ENCODE peak calls at places on chromosomes 4 and X, in eight cellular contexts. L is stomach; Z is CD4-positive, alpha-beta T cell; K is colonic mucosa; S is ascending aorta; I is heart left ventricle; T is lower lobe of right lung; Q is RWPE2. R is an unnamed sample.

GRCh38 chr4:146582864-146583263 is 55.8 kb upstream of the POU4F2 start:
- DNase-seq in L (no peak), Z (no peak), T (no peak), K (no peak), S (no peak), I (no peak), Q (no peak), R (no peak)

GRCh38 chr4:98509641-98510170 is 148.7 kb downstream of the TSPAN5 start:
- DNase-seq in S (no peak), K (no peak), I (no peak), Z (no peak), T (no peak), L (no peak), Q (no peak), R (no peak)

GRCh38 chr4:2364654-2365053 is 53.8 kb downstream of the ZFYVE28 start:
- DNase-seq in K (peak; percentile 28), Q (no peak), Z (peak; percentile 57), I (peak; percentile 57), L (peak; percentile 34), T (peak; percentile 68), S (peak; percentile 67), R (peak; percentile 49)

GRCh38 chrX:71928856-71929255 is 18.2 kb downstream of the NHSL2 start:
- DNase-seq in Z (no peak), I (no peak), T (no peak), Q (no peak), S (no peak), L (no peak), K (no peak), R (no peak)

GRCh38 chr4:94508841-94509240 is 57.1 kb downstream of the PDLIM5 start:
- DNase-seq in K (no peak), Z (no peak), T (no peak), L (no peak), Q (no peak), S (no peak), I (no peak), R (no peak)

GRCh38 chr4:31083451-31083850 is 363.3 kb downstream of the PCDH7 start:
- DNase-seq in K (no peak), Z (no peak), S (no peak), L (no peak), I (no peak), Q (no peak), T (no peak), R (no peak)

GRCh38 chrX:130874751-130875150 is 28.3 kb downstream of the ENOX2 start:
- DNase-seq in Q (no peak), Z (no peak), S (no peak), K (no peak), T (no peak), I (no peak), L (no peak), R (no peak)

GRCh38 chrX:42748067-42748850 is 29.7 kb downstream of the PPP1R2C start:
- DNase-seq in Q (no peak), Z (no peak), L (no peak), S (no peak), K (no peak), T (no peak), I (no peak), R (no peak)

GRCh38 chr4:183175631-183176232 is 76.7 kb downstream of the WWC2 start:
- DNase-seq in S (no peak), L (no peak), I (no peak), T (no peak), Z (no peak), Q (no peak), K (no peak), R (no peak)

GRCh38 chr4:38759077-38759789 is 23.6 kb downstream of the TLR10 start:
- DNase-seq in L (peak; percentile 52), Z (peak; percentile 37), S (peak; percentile 73), Q (no peak), K (peak; percentile 71), T (no peak), I (peak; percentile 63), R (peak; percentile 13)

GRCh38 chrX:40410859-40411258 is 169.9 kb upstream of the ATP6AP2 start:
- DNase-seq in Q (no peak), L (no peak), S (no peak), I (no peak), K (no peak), T (no peak), Z (no peak), R (no peak)

GRCh38 chr4:176360446-176360845 is 40.7 kb downstream of the SPCS3 start:
- DNase-seq in Q (no peak), I (no peak), L (no peak), K (no peak), Z (no peak), T (no peak), S (no peak), R (no peak)

GRCh38 chr4:83387922-83388676 is 53.5 kb upstream of the HPSE start:
- DNase-seq in Z (no peak), T (no peak), S (no peak), K (no peak), L (no peak), Q (no peak), I (no peak), R (no peak)

GRCh38 chr4:74624351-74625151 is 169.8 kb downstream of the BTC start:
- DNase-seq in K (no peak), Q (no peak), L (no peak), T (no peak), S (no peak), Z (no peak), I (no peak), R (no peak)

GRCh38 chrX:113741744-113742143 is 842.1 kb upstream of the HTR2C start:
- DNase-seq in Z (no peak), I (no peak), K (no peak), Q (no peak), T (no peak), L (no peak), S (no peak), R (no peak)

GRCh38 chr4:87868482-87868881 is 35.7 kb downstream of the MEPE start:
- DNase-seq in K (no peak), I (no peak), L (no peak), Q (no peak), T (no peak), S (no peak), Z (no peak), R (no peak)

GRCh38 chrX:47568656-47569295 is 7.8 kb downstream of the ARAF start:
- DNase-seq in Q (no peak), T (no peak), Z (peak; percentile 27), S (no peak), I (no peak), K (no peak), L (no peak), R (no peak)

GRCh38 chr4:54683616-54684346 is 26.0 kb downstream of the KIT start:
- DNase-seq in K (no peak), L (peak; percentile 46), T (no peak), I (no peak), S (no peak), Z (peak; percentile 45), Q (no peak), R (no peak)

GRCh38 chr4:57154191-57154590 is 44.0 kb upstream of the IGFBP7 start:
- DNase-seq in I (no peak), T (no peak), S (no peak), Q (no peak), Z (no peak), L (no peak), K (no peak), R (no peak)

GRCh38 chr4:123043013-123043412 is 120.6 kb upstream of the NUDT6 start:
- DNase-seq in S (no peak), Q (no peak), L (no peak), K (no peak), T (no peak), Z (no peak), I (no peak), R (no peak)

GRCh38 chr4:123046096-123046495 is 123.7 kb upstream of the NUDT6 start:
- DNase-seq in Q (no peak), L (no peak), I (no peak), K (no peak), T (no peak), S (no peak), Z (no peak), R (no peak)

GRCh38 chr4:123042095-123042494 is 119.7 kb upstream of the NUDT6 start:
- DNase-seq in L (no peak), Z (no peak), T (no peak), K (no peak), I (no peak), Q (no peak), S (no peak), R (no peak)

DNA sequence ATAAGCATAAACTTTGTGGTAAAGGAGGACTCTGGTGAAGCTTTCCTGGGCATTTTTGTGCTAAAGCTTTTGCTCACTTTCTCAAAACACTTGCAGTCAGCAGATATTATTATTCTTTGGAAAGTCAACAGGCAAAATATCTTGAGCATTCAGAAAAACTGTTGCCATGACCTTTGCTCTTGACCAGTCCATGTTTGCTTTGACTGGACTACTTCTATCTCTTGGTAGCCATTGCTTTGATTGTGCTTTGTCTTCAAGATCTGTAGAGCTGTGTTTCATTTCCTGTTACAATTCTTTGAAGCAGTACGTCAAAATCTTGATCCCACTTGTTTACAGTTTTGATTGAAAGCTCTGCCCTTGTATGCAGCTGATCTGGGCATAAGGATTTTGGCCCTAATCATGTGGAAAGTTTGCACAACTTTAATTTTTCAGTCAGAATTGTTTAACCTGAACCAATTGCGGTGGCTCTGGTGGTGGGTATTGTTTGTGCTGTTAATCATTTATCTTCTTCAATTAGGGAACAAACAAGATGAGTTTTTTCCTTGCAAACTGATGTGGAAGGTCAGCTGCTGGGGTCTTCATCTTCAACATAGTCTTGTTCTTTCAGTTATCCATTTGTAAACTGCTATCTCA is 121.5 kb upstream of the NUDT6 start:
- DNase-seq in I (no peak), Q (no peak), K (no peak), L (no peak), T (no peak), S (no peak), Z (no peak), R (no peak)
- H3K9me3 ChIP-seq in I (peaks cover 16% of the 10 kb centered on the region), Q (peaks cover 12% of the 10 kb centered on the region), K (no peaks in the 10 kb centered on the region), L (peaks cover 33% of the 10 kb centered on the region), T (peaks cover 35% of the 10 kb centered on the region), S (peaks cover 42% of the 10 kb centered on the region), Z (peaks cover 29% of the 10 kb centered on the region), R (peaks cover 2% of the 10 kb centered on the region)

GRCh38 chr4:181261279-181261678 is 981.9 kb upstream of the TENM3 start:
- DNase-seq in T (no peak), L (no peak), K (no peak), Q (no peak), Z (no peak), I (no peak), S (no peak), R (no peak)

GRCh38 chr4:181259081-181259480 is 984.1 kb upstream of the TENM3 start:
- DNase-seq in Q (no peak), S (no peak), I (no peak), L (no peak), T (no peak), K (no peak), Z (no peak), R (no peak)

GRCh38 chr4:181264908-181265307 is 978.3 kb upstream of the TENM3 start:
- DNase-seq in T (no peak), Q (no peak), Z (no peak), I (peak; percentile 45), L (no peak), S (no peak), K (no peak), R (no peak)
- H3K9me3 ChIP-seq in T (no peaks in the 10 kb centered on the region), Q (no peaks in the 10 kb centered on the region), Z (no peaks in the 10 kb centered on the region), I (no peaks in the 10 kb centered on the region), L (no peaks in the 10 kb centered on the region), S (no peaks in the 10 kb centered on the region), K (no peaks in the 10 kb centered on the region), R (no peaks in the 10 kb centered on the region)

GRCh38 chrX:68402094-68402493 is 31.2 kb downstream of the OPHN1 start:
- DNase-seq in L (no peak), Q (no peak), S (no peak), K (no peak), Z (no peak), I (no peak), T (no peak), R (no peak)
- H3K9me3 ChIP-seq in L (no peaks in the 10 kb centered on the region), Q (no peaks in the 10 kb centered on the region), S (no peaks in the 10 kb centered on the region), K (no peaks in the 10 kb centered on the region), Z (no peaks in the 10 kb centered on the region), I (no peaks in the 10 kb centered on the region), T (no peaks in the 10 kb centered on the region), R (no peaks in the 10 kb centered on the region)

GRCh38 chr4:63349674-63350025 is 1059.6 kb downstream of the TECRL start:
- DNase-seq in K (no peak), S (no peak), T (peak; percentile 34), I (peak; percentile 8), Q (no peak), Z (no peak), L (no peak), R (no peak)
- H3K9me3 ChIP-seq in K (no peaks in the 10 kb centered on the region), S (no peaks in the 10 kb centered on the region), T (peaks cover 16% of the 10 kb centered on the region), I (peaks cover 10% of the 10 kb centered on the region), Q (no peaks in the 10 kb centered on the region), Z (peaks cover 14% of the 10 kb centered on the region), L (peaks cover 47% of the 10 kb centered on the region), R (no peaks in the 10 kb centered on the region)

R was measured in T-helper 17 cell.